ENCODE peak calls at places on chromosomes 3 and 15, in seven cellular contexts. One of them, this sample, is unnamed.

GRCh38 chr3:3551976-3552375 is 247.3 kb upstream of the LRRN1 start:
- DNase-seq in HepG2: no peak
- DNase-seq in uterus: no peak
- DNase-seq in heart left ventricle: no peak
- DNase-seq in A549: no peak
- DNase-seq in adrenal gland: no peak
- DNase-seq in spleen: no peak
- DNase-seq in this sample: no peak

GRCh38 chr15:56871867-56872266 is 46.6 kb upstream of the TCF12 start:
- DNase-seq in HepG2: no peak
- DNase-seq in uterus: no peak
- DNase-seq in heart left ventricle: no peak
- DNase-seq in A549: no peak
- DNase-seq in adrenal gland: no peak
- DNase-seq in spleen: no peak
- DNase-seq in this sample: no peak

GRCh38 chr3:185460719-185461350 is 38.0 kb downstream of the TMEM41A start:
- DNase-seq in HepG2: no peak
- DNase-seq in uterus: no peak
- DNase-seq in heart left ventricle: no peak
- DNase-seq in A549: peak
- DNase-seq in adrenal gland: no peak
- DNase-seq in spleen: no peak
- DNase-seq in this sample: peak

GRCh38 chr15:85314653-85315052 is 65.8 kb upstream of the AKAP13 start:
- DNase-seq in HepG2: no peak
- DNase-seq in uterus: no peak
- DNase-seq in heart left ventricle: no peak
- DNase-seq in A549: no peak
- DNase-seq in adrenal gland: no peak
- DNase-seq in spleen: no peak
- DNase-seq in this sample: no peak

GRCh38 chr15:93359037-93359779 is 270.2 kb upstream of the RGMA start:
- DNase-seq in HepG2: no peak
- DNase-seq in uterus: no peak
- DNase-seq in heart left ventricle: no peak
- DNase-seq in A549: no peak
- DNase-seq in adrenal gland: no peak
- DNase-seq in spleen: no peak
- DNase-seq in this sample: no peak

GRCh38 chr3:132318451-132318850 is 1.2 kb downstream of the ACP3 start:
- DNase-seq in HepG2: no peak
- DNase-seq in uterus: no peak
- DNase-seq in heart left ventricle: no peak
- DNase-seq in A549: no peak
- DNase-seq in adrenal gland: no peak
- DNase-seq in spleen: no peak
- DNase-seq in this sample: no peak

GRCh38 chr3:13479332-13479581 is 849 bp upstream of the HDAC11 start:
- DNase-seq in HepG2: peak
- DNase-seq in uterus: no peak
- DNase-seq in heart left ventricle: peak
- DNase-seq in A549: no peak
- DNase-seq in adrenal gland: no peak
- DNase-seq in spleen: no peak
- DNase-seq in this sample: no peak

GRCh38 chr15:43518073-43518761 is 809 bp downstream of the MAP1A start:
- DNase-seq in HepG2: no peak
- DNase-seq in uterus: no peak
- DNase-seq in heart left ventricle: no peak
- DNase-seq in A549: no peak
- DNase-seq in adrenal gland: no peak
- DNase-seq in spleen: no peak
- DNase-seq in this sample: no peak

GRCh38 chr3:171680690-171681416 is 129.4 kb downstream of the PLD1 start:
- DNase-seq in HepG2: peak
- DNase-seq in uterus: no peak
- DNase-seq in heart left ventricle: no peak
- DNase-seq in A549: no peak
- DNase-seq in adrenal gland: no peak
- DNase-seq in spleen: no peak
- DNase-seq in this sample: no peak

GRCh38 chr15:88586401-88587162 is 34.6 kb upstream of the AEN start:
- DNase-seq in HepG2: no peak
- DNase-seq in uterus: no peak
- DNase-seq in heart left ventricle: no peak
- DNase-seq in A549: no peak
- DNase-seq in adrenal gland: no peak
- DNase-seq in spleen: no peak
- DNase-seq in this sample: no peak

GRCh38 chr3:115388825-115389224 is 234.5 kb upstream of the GAP43 start:
- DNase-seq in HepG2: no peak
- DNase-seq in uterus: no peak
- DNase-seq in heart left ventricle: no peak
- DNase-seq in A549: no peak
- DNase-seq in adrenal gland: no peak
- DNase-seq in spleen: no peak
- DNase-seq in this sample: no peak

GRCh38 chr3:187880438-187880837 is 135.2 kb upstream of the BCL6 start:
- DNase-seq in HepG2: no peak
- DNase-seq in uterus: no peak
- DNase-seq in heart left ventricle: no peak
- DNase-seq in A549: no peak
- DNase-seq in adrenal gland: no peak
- DNase-seq in spleen: no peak
- DNase-seq in this sample: no peak

GRCh38 chr15:78317145-78317836 is 17.9 kb upstream of the SKIC8 start:
- DNase-seq in HepG2: no peak
- DNase-seq in uterus: no peak
- DNase-seq in heart left ventricle: no peak
- DNase-seq in A549: peak
- DNase-seq in adrenal gland: no peak
- DNase-seq in spleen: peak
- DNase-seq in this sample: no peak

GRCh38 chr15:96851613-96852012 is 521.1 kb downstream of the NR2F2 start:
- DNase-seq in HepG2: no peak
- DNase-seq in uterus: no peak
- DNase-seq in heart left ventricle: no peak
- DNase-seq in A549: no peak
- DNase-seq in adrenal gland: peak
- DNase-seq in spleen: no peak
- DNase-seq in this sample: peak

GRCh38 chr3:124707667-124708066 is 22.6 kb upstream of the UMPS start:
- DNase-seq in HepG2: no peak
- DNase-seq in uterus: no peak
- DNase-seq in heart left ventricle: no peak
- DNase-seq in A549: no peak
- DNase-seq in adrenal gland: no peak
- DNase-seq in spleen: no peak
- DNase-seq in this sample: no peak

GRCh38 chr3:25820816-25821486 is 31.1 kb downstream of the OXSM start:
- DNase-seq in HepG2: no peak
- DNase-seq in uterus: no peak
- DNase-seq in heart left ventricle: no peak
- DNase-seq in A549: no peak
- DNase-seq in adrenal gland: no peak
- DNase-seq in spleen: no peak
- DNase-seq in this sample: no peak

GRCh38 chr3:177037241-177037640 is 160.0 kb downstream of the TBL1XR1 start:
- DNase-seq in HepG2: no peak
- DNase-seq in uterus: no peak
- DNase-seq in heart left ventricle: no peak
- DNase-seq in A549: no peak
- DNase-seq in adrenal gland: no peak
- DNase-seq in spleen: no peak
- DNase-seq in this sample: no peak

GRCh38 chr15:34304613-34305012 is 33.0 kb downstream of the SLC12A6 start:
- DNase-seq in HepG2: peak
- DNase-seq in uterus: no peak
- DNase-seq in heart left ventricle: no peak
- DNase-seq in A549: no peak
- DNase-seq in adrenal gland: no peak
- DNase-seq in spleen: no peak
- DNase-seq in this sample: no peak

GRCh38 chr15:37100109-37100873 is at the start of gene MEIS2:
- DNase-seq in HepG2: peak
- DNase-seq in uterus: peak
- DNase-seq in heart left ventricle: peak
- DNase-seq in A549: peak
- DNase-seq in adrenal gland: peak
- DNase-seq in spleen: peak
- DNase-seq in this sample: peak

GRCh38 chr15:37101634-37102314 is 1.4 kb upstream of the MEIS2 start:
- DNase-seq in HepG2: peak
- DNase-seq in uterus: peak
- DNase-seq in heart left ventricle: peak
- DNase-seq in A549: peak
- DNase-seq in adrenal gland: peak
- DNase-seq in spleen: peak
- DNase-seq in this sample: peak

GRCh38 chr15:37096878-37097568 is 3.3 kb downstream of the MEIS2 start:
- DNase-seq in HepG2: no peak
- DNase-seq in uterus: peak
- DNase-seq in heart left ventricle: no peak
- DNase-seq in A549: no peak
- DNase-seq in adrenal gland: no peak
- DNase-seq in spleen: peak
- DNase-seq in this sample: peak

GRCh38 chr15:37098468-37099320 is 1.7 kb downstream of the MEIS2 start:
- DNase-seq in HepG2: no peak
- DNase-seq in uterus: peak
- DNase-seq in heart left ventricle: peak
- DNase-seq in A549: peak
- DNase-seq in adrenal gland: peak
- DNase-seq in spleen: peak
- DNase-seq in this sample: peak

GRCh38 chr15:37099321-37100108 is 834 bp downstream of the MEIS2 start:
- DNase-seq in HepG2: peak
- DNase-seq in uterus: peak
- DNase-seq in heart left ventricle: no peak
- DNase-seq in A549: peak
- DNase-seq in adrenal gland: peak
- DNase-seq in spleen: no peak
- DNase-seq in this sample: peak
- TF ChIP-seq POLR2A in HepG2: no peak
- TF ChIP-seq POLR2A in uterus: no peak
- TF ChIP-seq POLR2A in heart left ventricle: no peak
- TF ChIP-seq POLR2A in A549: no peak
- TF ChIP-seq POLR2A in adrenal gland: no peak
- TF ChIP-seq POLR2A in spleen: no peak
- TF ChIP-seq POLR2A in this sample: no peak

GRCh38 chr15:90762109-90762508 is 45.0 kb downstream of the BLM start:
- DNase-seq in HepG2: no peak
- DNase-seq in uterus: peak
- DNase-seq in heart left ventricle: peak
- DNase-seq in A549: no peak
- DNase-seq in adrenal gland: peak
- DNase-seq in spleen: peak
- DNase-seq in this sample: no peak
- TF ChIP-seq POLR2A in HepG2: no peak
- TF ChIP-seq POLR2A in uterus: no peak
- TF ChIP-seq POLR2A in heart left ventricle: peak
- TF ChIP-seq POLR2A in A549: no peak
- TF ChIP-seq POLR2A in adrenal gland: no peak
- TF ChIP-seq POLR2A in spleen: no peak
- TF ChIP-seq POLR2A in this sample: no peak

DNA sequence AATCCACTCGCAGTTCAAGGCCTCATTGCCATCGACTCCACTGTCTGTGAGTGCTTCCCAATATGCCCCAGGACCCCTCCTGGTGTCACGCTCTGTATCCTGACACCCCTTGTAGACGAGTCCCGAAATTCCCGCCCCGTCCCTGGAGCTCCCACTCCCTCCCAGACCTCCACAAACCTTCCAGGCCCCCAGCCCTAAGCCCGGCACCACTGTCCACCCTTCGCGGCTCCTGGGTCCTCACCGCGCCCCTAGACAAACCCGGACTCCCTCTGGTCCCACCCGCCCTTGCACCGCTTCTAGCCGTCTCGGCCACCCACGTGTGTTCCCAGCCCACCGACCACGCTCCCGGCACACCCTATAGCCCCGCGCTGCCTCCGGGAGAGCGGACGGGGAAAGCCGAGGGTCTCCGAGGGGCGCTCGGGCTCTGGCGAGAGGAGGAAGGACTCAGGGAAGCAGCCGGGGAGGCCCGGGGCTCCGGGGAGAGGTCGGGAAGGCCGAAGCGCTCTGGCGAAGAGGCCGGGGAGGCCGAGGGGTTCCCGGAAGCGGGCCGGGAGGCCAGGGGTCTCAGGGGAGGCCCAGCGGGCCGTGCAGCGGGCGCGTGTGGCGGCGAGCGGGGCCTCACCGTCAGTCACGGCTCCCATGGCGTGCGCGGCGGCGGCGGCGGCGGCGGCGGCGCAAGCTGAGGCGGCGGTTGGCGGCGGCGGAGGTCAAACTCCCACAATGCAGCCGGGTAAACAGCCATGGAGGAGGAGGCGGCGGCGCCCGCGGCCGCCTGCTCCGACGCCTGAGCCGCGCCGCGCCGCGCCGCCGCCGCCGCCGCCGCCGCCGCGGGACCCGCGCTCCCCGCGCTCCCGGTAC is at the start of the genes ATXN7 and THOC7:
- DNase-seq in HepG2: peak
- DNase-seq in uterus: peak
- DNase-seq in heart left ventricle: peak
- DNase-seq in A549: peak
- DNase-seq in adrenal gland: peak
- DNase-seq in spleen: peak
- DNase-seq in this sample: peak
- TF ChIP-seq POLR2A in HepG2: no peak
- TF ChIP-seq POLR2A in uterus: no peak
- TF ChIP-seq POLR2A in heart left ventricle: no peak
- TF ChIP-seq POLR2A in A549: peak
- TF ChIP-seq POLR2A in adrenal gland: peak
- TF ChIP-seq POLR2A in spleen: no peak
- TF ChIP-seq POLR2A in this sample: peak

GRCh38 chr15:64155802-64156651 is 4.5 kb downstream of the SNX22 start:
- DNase-seq in HepG2: no peak
- DNase-seq in uterus: no peak
- DNase-seq in heart left ventricle: no peak
- DNase-seq in A549: no peak
- DNase-seq in adrenal gland: peak
- DNase-seq in spleen: peak
- DNase-seq in this sample: no peak
- TF ChIP-seq POLR2A in HepG2: peak
- TF ChIP-seq POLR2A in uterus: no peak
- TF ChIP-seq POLR2A in heart left ventricle: no peak
- TF ChIP-seq POLR2A in A549: no peak
- TF ChIP-seq POLR2A in adrenal gland: no peak
- TF ChIP-seq POLR2A in spleen: no peak
- TF ChIP-seq POLR2A in this sample: no peak

DNA sequence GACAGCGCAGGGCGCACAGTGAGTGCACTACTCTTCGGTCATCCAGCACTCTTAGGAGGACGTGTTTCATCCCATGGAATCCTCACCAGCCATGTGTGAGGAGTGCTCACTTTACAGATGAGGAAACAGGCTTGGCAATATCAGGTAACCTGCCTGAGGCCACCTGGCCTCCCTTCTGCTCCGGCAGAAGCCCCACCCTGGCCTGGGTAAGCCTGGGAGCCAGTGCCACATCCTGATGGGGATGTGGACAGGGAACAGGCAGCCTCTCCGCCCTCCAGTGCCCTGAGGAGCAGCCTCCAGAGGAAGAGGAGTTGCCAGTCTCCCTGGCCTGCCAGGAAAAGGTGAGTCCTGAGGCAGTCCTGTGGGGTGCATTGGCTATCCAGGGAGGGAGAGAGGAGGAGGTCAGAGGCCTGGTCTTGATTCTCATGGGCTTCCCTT is 39.4 kb upstream of the LIMD1 start:
- DNase-seq in HepG2: no peak
- DNase-seq in uterus: no peak
- DNase-seq in heart left ventricle: no peak
- DNase-seq in A549: no peak
- DNase-seq in adrenal gland: no peak
- DNase-seq in spleen: no peak
- DNase-seq in this sample: no peak
- TF ChIP-seq POLR2A in HepG2: no peak
- TF ChIP-seq POLR2A in uterus: no peak
- TF ChIP-seq POLR2A in heart left ventricle: no peak
- TF ChIP-seq POLR2A in A549: no peak
- TF ChIP-seq POLR2A in adrenal gland: no peak
- TF ChIP-seq POLR2A in spleen: no peak
- TF ChIP-seq POLR2A in this sample: no peak